ENCODE peak calls at places on chromosomes 4 and X, in four cellular contexts. X, B, H and K are unnamed samples.

GRCh38 chr4:87839309-87839946 is 6.7 kb downstream of the MEPE start:
- DNase-seq in X (peak), H (no peak), B (peak), K (peak)

GRCh38 chrX:115968436-115969252 is 201.9 kb upstream of the AGTR2 start:
- DNase-seq in H (no peak), B (peak), X (no peak), K (peak)

GRCh38 chr4:123484291-123484926 is 87.8 kb downstream of the SPRY1 start:
- DNase-seq in X (peak), H (no peak), B (no peak), K (no peak)

GRCh38 chr4:88002786-88003185 is 4.6 kb upstream of the PKD2 start:
- DNase-seq in B (no peak), X (no peak), H (no peak), K (no peak)

GRCh38 chrX:129714581-129714980 is 24.2 kb upstream of the XPNPEP2 start:
- DNase-seq in X (no peak), B (no peak), H (no peak), K (no peak)

GRCh38 chr4:90730752-90731151 is 603.6 kb downstream of the CCSER1 start:
- DNase-seq in X (no peak), H (no peak), B (no peak), K (no peak)

GRCh38 chrX:77442728-77443127 is 4.5 kb upstream of the FGF16 start:
- DNase-seq in X (peak), B (no peak), H (no peak), K (peak)

GRCh38 chr4:108433832-108434231 is 186.5 kb upstream of the RPL34 start:
- DNase-seq in X (peak), B (peak), H (no peak), K (no peak)

GRCh38 chrX:12975999-12976558 is 1.2 kb downstream of the TMSB4X start:
- DNase-seq in X (peak), B (peak), H (peak), K (peak)

GRCh38 chr4:123325241-123325681 is 71.3 kb upstream of the SPRY1 start:
- DNase-seq in B (no peak), X (no peak), H (no peak), K (no peak)

GRCh38 chr4:26753642-26754041 is 107.0 kb upstream of the STIM2 start:
- DNase-seq in X (peak), H (no peak), B (peak), K (no peak)

GRCh38 chr4:138910914-138911336 is 104.7 kb upstream of the NOCT start:
- DNase-seq in H (peak), X (peak), B (peak), K (peak)

GRCh38 chrX:48891402-48892288 is 5.9 kb downstream of the TIMM17B start:
- DNase-seq in X (peak), B (peak), H (peak), K (peak)

GRCh38 chrX:9566150-9566621 is 101.3 kb downstream of the TBL1X start:
- DNase-seq in H (peak), X (peak), B (peak), K (peak)

GRCh38 chr4:105895609-105896460 is 564 bp downstream of the NPNT start:
- DNase-seq in X (no peak), H (peak), B (peak), K (peak)

GRCh38 chrX:68433155-68433980 is at the start of gene OPHN1:
- DNase-seq in H (peak), X (peak), B (peak), K (peak)

GRCh38 chr4:74125072-74125471 is 26.1 kb upstream of the CXCL2 start:
- DNase-seq in X (no peak), B (no peak), H (no peak), K (no peak)

GRCh38 chrX:47187106-47187677 is 6.4 kb upstream of the UBA1 start:
- DNase-seq in X (no peak), B (no peak), H (no peak), K (no peak)

GRCh38 chrX:112609631-112610030 is 70.1 kb downstream of the LHFPL1 start:
- DNase-seq in H (no peak), B (no peak), X (no peak), K (no peak)

GRCh38 chr4:154425514-154425913 is 66.1 kb downstream of the DCHS2 start:
- DNase-seq in H (no peak), B (no peak), X (no peak), K (no peak)

GRCh38 chrX:134821901-134822300 is 163.6 kb upstream of the PLAC1 start:
- DNase-seq in X (peak), H (no peak), B (no peak), K (no peak)

GRCh38 chrX:119502727-119503483 is 34.7 kb downstream of the SLC25A5 start:
- DNase-seq in X (peak), B (peak), H (peak), K (peak)

GRCh38 chr4:13705521-13706035 is 78.1 kb upstream of the BOD1L1 start:
- DNase-seq in X (no peak), H (no peak), B (peak), K (peak)

GRCh38 chr4:11497212-11497806 is 68.6 kb upstream of the HS3ST1 start:
- DNase-seq in H (no peak), B (no peak), X (no peak), K (no peak)

DNA sequence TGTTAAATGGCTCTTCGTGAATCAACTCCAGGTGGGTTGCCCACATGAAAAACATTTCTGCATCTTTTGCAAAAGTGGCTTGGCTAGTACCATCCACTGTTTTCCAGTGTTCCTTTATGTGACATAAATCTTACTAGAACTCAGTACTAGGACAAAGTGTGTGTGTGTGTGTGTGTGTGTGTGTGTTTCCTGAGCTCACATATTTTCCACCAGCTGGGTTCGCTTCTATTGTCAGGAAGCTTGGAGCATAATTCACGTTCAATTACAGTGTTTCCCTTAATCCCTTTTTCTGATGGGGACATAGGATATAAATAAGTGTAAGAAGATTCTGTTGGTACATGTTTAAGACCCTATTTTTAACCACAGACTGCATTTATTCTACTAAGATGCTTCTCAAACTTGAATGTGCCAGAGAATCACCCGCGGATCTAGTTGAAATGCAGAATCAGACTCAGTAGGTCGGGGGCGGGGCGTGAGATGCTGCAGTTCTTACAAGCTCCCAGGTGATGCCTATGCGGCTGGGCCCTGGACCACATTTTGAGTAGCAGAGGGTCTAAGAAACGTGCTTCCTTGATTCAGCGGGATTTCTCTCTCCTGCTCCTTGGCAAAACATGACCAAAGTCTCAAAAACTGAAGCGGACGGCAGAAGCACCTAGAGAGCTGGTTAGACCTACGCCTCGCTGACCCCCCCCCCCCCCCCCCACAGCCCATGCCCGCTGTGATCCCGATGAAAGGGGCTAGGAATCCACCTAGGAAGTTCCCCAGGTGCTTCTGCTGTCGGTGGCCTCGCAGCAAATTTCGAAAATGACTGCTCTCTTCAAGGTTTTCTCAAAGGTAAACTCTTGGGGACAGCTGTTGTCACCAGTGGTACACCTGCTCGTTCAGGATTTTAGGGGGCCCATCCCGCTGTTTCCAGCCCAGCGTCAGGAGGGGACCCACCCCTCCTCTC is 823 bp downstream of the CD99L2 start:
- DNase-seq in B (peak), H (no peak), X (no peak), K (peak)
- H3K27ac ChIP-seq in B (peak), H (peak), X (peak), K (peak)

GRCh38 chrX:130995351-130995967 is 62.7 kb upstream of the ARHGAP36 start:
- DNase-seq in H (no peak), X (no peak), B (no peak), K (no peak)

GRCh38 chrX:130999360-130999759 is 58.8 kb upstream of the ARHGAP36 start:
- DNase-seq in B (no peak), X (no peak), H (no peak), K (no peak)

GRCh38 chrX:130990723-130991122 is 67.4 kb upstream of the ARHGAP36 start:
- DNase-seq in B (no peak), H (no peak), X (no peak), K (no peak)

GRCh38 chrX:130994671-130995070 is 63.5 kb upstream of the ARHGAP36 start:
- DNase-seq in B (peak), X (peak), H (no peak), K (no peak)
- TF ChIP-seq CTCF in B (peak), X (peak), H (no peak), K (no peak)

GRCh38 chrX:114152130-114152529 is 431.8 kb upstream of the HTR2C start:
- DNase-seq in H (no peak), X (no peak), B (peak), K (peak)

DNA sequence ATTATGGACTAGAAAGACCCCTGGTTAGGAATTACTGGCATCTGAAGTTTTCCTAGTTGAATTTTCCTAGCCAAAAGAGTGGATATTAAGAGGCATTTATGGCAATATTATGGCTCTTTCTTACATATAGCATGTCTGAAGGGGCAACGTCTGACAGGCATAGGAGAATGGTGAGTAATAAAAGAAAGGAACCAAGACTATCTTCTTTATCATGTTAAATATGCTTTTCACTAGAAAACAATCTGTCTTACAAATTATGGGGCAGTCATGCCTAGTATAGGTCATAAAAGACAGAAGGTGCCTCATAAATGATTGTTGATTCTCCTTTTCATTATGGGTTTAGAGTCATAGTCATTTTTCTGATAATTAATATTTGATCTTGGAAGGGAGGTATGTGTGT is 431.1 kb upstream of the HTR2C start:
- DNase-seq in H (no peak), X (no peak), B (no peak), K (no peak)
- H3K27ac ChIP-seq in H (no peak), X (no peak), B (no peak), K (no peak)

GRCh38 chr4:89482248-89482647 is 174.6 kb upstream of the GPRIN3 start:
- DNase-seq in H (no peak), B (peak), X (peak), K (peak)

GRCh38 chr4:89482926-89483595 is 175.5 kb upstream of the GPRIN3 start:
- DNase-seq in X (no peak), B (no peak), H (no peak), K (no peak)

GRCh38 chr4:89486673-89487072 is 179.1 kb upstream of the GPRIN3 start:
- DNase-seq in X (no peak), B (no peak), H (no peak), K (no peak)

GRCh38 chr4:89489338-89489771 is 181.8 kb upstream of the GPRIN3 start:
- DNase-seq in B (no peak), H (peak), X (no peak), K (no peak)

DNA sequence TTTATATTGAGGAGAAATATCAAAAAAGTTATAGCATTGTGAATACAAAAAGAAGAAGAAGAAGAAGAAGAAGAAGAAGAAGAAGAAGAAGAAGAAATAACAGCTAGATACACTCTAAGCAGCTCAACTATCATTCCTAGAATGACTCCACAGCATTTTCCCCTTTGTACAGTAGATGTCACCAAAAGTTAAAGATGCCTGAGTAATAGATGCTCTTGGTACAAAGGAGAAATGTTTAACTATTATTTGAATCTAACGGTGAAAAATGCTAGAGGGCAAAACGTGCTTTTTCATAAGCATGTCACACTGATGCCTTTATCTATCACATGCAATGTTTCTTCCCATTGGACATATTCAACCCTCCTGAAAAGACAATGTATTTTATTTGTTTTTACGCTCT is 178.4 kb upstream of the GPRIN3 start:
- DNase-seq in X (peak), B (peak), H (no peak), K (no peak)
- TF ChIP-seq CTCF in X (peak), B (peak), H (no peak), K (peak)

GRCh38 chr4:2712261-2712842 is 43.8 kb downstream of the TNIP2 start:
- DNase-seq in B (no peak), H (peak), X (no peak), K (no peak)

GRCh38 chr4:2714918-2715317 is 41.2 kb downstream of the TNIP2 start:
- DNase-seq in B (no peak), H (no peak), X (no peak), K (no peak)

GRCh38 chr4:2715426-2715825 is 40.7 kb downstream of the TNIP2 start:
- DNase-seq in H (no peak), B (no peak), X (no peak), K (no peak)

GRCh38 chr4:2714071-2714770 is 41.9 kb downstream of the TNIP2 start:
- DNase-seq in H (peak), B (no peak), X (peak), K (no peak)

GRCh38 chr4:2713337-2713736 is 42.8 kb downstream of the TNIP2 start:
- DNase-seq in B (no peak), X (no peak), H (peak), K (no peak)
- H3K27ac ChIP-seq in B (no peak), X (no peak), H (no peak), K (no peak)

DNA sequence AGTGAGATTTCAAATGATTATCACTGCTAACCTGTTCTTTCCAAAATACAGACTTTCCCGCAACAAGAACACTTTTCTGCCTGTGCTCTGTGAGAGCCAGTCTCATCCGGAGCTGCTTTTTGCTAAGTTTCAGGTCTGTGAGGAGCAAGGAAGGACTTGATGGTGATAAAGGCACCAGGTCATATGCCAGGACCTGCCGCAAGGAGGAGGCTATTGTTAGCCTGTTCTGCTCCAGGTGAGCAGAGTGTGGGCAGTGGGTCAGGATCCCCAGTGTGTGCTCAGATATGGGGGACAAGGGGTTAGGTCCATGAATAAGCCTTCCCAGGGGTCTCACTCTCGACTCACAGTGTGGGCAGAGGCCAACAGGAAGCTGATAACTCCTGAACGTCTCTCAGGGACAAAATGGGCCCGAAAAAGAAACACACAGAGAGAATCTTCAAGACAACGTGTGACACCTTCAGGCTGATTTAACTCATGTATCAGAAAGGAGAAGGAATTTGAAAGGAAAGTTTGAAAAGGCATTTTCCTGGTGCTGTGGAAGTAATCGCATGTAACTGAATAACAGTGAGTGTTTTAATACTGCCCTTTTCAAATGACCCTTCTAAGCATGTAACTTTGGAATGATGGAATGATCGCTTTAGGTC is 57.7 kb upstream of the PDLIM3 start:
- DNase-seq in B (no peak), X (no peak), H (no peak), K (no peak)
- TF ChIP-seq CTCF in B (peak), X (peak), H (no peak), K (no peak)

GRCh38 chr4:1318488-1319213 is 28.4 kb upstream of the UVSSA start:
- DNase-seq in X (no peak), B (no peak), H (no peak), K (no peak)
- H3K27ac ChIP-seq in X (no peak), B (no peak), H (no peak), K (peak)

DNA sequence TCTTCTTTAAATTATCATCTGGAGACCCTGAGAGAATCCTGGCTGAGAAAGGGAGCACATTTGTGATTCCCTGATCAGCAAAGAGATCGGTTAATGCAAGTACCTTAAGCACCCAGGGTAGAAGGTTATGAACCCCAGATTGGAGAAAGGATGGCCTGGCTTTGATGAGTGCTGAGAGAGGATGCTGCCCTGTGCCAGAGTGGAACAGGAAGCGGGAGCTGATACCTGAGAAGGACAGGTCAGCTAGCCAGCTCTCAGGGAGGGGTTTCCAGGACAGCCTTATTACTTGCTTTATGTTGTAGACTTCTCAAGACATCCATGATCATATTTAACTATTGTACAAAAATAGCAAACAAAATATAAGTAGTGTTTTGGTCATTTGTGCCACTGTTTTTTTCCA is 141.9 kb downstream of the GATB start:
- DNase-seq in H (no peak), B (no peak), X (no peak), K (no peak)
- TF ChIP-seq CTCF in H (no peak), B (no peak), X (no peak), K (no peak)

GRCh38 chrX:40928076-40928475 is 157.2 kb upstream of the USP9X start:
- DNase-seq in H (no peak), B (no peak), X (no peak), K (no peak)

GRCh38 chrX:40920351-40920750 is 164.9 kb upstream of the USP9X start:
- DNase-seq in X (no peak), H (no peak), B (no peak), K (no peak)

GRCh38 chrX:40922307-40922706 is 162.9 kb upstream of the USP9X start:
- DNase-seq in B (peak), X (peak), H (no peak), K (peak)
- H3K27ac ChIP-seq in B (no peak), X (no peak), H (no peak), K (no peak)

GRCh38 chr4:82599336-82599735 is 37.5 kb upstream of the TMEM150C start:
- DNase-seq in X (no peak), B (no peak), H (no peak), K (no peak)
- TF ChIP-seq CTCF in X (no peak), B (no peak), H (no peak), K (no peak)